ENCODE peak calls at places on chromosomes 12 and 14, in four cellular contexts. One of them, this sample, is unnamed.

GRCh38 chr12:109604132-109604585 is 30.6 kb downstream of the MVK start:
- DNase-seq in naive thymus-derived CD4-positive, alpha-beta T cell: no peak
- DNase-seq in lower lobe of right lung: no peak
- DNase-seq in A549: no peak
- DNase-seq in this sample: peak; percentile 38

GRCh38 chr12:55126106-55126505 is at the start of gene OR9K2:
- DNase-seq in lower lobe of right lung: no peak
- DNase-seq in naive thymus-derived CD4-positive, alpha-beta T cell: no peak
- DNase-seq in A549: no peak
- DNase-seq in this sample: no peak

GRCh38 chr14:81303258-81303935 is 82.6 kb upstream of the GTF2A1 start:
- DNase-seq in naive thymus-derived CD4-positive, alpha-beta T cell: no peak
- DNase-seq in lower lobe of right lung: peak; percentile 68
- DNase-seq in A549: no peak
- DNase-seq in this sample: peak; percentile 91

GRCh38 chr14:40164083-40164482 is 731.9 kb upstream of the FBXO33 start:
- DNase-seq in A549: no peak
- DNase-seq in naive thymus-derived CD4-positive, alpha-beta T cell: no peak
- DNase-seq in lower lobe of right lung: no peak
- DNase-seq in this sample: peak; percentile 2

GRCh38 chr12:31482816-31483215 is 108.1 kb downstream of the DENND5B start:
- DNase-seq in lower lobe of right lung: no peak
- DNase-seq in naive thymus-derived CD4-positive, alpha-beta T cell: no peak
- DNase-seq in A549: no peak
- DNase-seq in this sample: no peak

GRCh38 chr12:25071366-25071765 is 122.5 kb upstream of the BCAT1 start:
- DNase-seq in naive thymus-derived CD4-positive, alpha-beta T cell: no peak
- DNase-seq in A549: no peak
- DNase-seq in lower lobe of right lung: no peak
- DNase-seq in this sample: no peak

GRCh38 chr12:123160801-123161487 is 10.1 kb upstream of the PITPNM2 start:
- DNase-seq in naive thymus-derived CD4-positive, alpha-beta T cell: no peak
- DNase-seq in lower lobe of right lung: no peak
- DNase-seq in A549: no peak
- DNase-seq in this sample: no peak

GRCh38 chr14:79352026-79352425 is 859.3 kb downstream of the DIO2 start:
- DNase-seq in lower lobe of right lung: no peak
- DNase-seq in naive thymus-derived CD4-positive, alpha-beta T cell: no peak
- DNase-seq in A549: no peak
- DNase-seq in this sample: peak; percentile 70

GRCh38 chr12:21828779-21829178 is 54.3 kb upstream of the KCNJ8 start:
- DNase-seq in naive thymus-derived CD4-positive, alpha-beta T cell: no peak
- DNase-seq in lower lobe of right lung: no peak
- DNase-seq in A549: no peak
- DNase-seq in this sample: peak; percentile 26

GRCh38 chr12:50928392-50928791 is 24.0 kb upstream of the HIGD1C start:
- DNase-seq in A549: no peak
- DNase-seq in lower lobe of right lung: no peak
- DNase-seq in naive thymus-derived CD4-positive, alpha-beta T cell: no peak
- DNase-seq in this sample: no peak

GRCh38 chr12:50926415-50926814 is 25.9 kb upstream of the HIGD1C start:
- DNase-seq in naive thymus-derived CD4-positive, alpha-beta T cell: no peak
- DNase-seq in lower lobe of right lung: no peak
- DNase-seq in A549: no peak
- DNase-seq in this sample: no peak

GRCh38 chr12:50925920-50926319 is 26.4 kb upstream of the HIGD1C start:
- DNase-seq in naive thymus-derived CD4-positive, alpha-beta T cell: no peak
- DNase-seq in A549: no peak
- DNase-seq in lower lobe of right lung: no peak
- DNase-seq in this sample: no peak

GRCh38 chr12:50927766-50928224 is 24.5 kb upstream of the HIGD1C start:
- DNase-seq in A549: no peak
- DNase-seq in lower lobe of right lung: no peak
- DNase-seq in naive thymus-derived CD4-positive, alpha-beta T cell: no peak
- DNase-seq in this sample: no peak

DNA sequence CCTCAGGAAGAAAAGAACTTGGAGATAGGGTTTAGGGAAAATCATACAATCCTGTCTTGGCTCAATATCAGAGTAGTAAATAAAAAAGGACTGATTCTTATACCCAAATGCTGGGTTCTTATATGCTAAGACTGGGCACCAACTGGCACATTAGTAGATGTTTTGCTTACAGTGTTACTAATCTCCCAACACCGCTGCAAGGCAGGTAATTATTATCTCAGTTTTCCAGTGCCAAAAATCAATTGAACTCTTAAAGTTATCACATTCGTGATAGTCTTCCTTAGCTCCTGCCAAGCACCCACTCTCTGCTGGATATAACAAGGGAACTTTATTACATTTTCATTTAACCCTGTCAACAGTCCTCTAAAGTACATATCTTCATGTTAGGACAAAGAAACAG is 25.0 kb upstream of the HIGD1C start:
- DNase-seq in A549: no peak
- DNase-seq in naive thymus-derived CD4-positive, alpha-beta T cell: no peak
- DNase-seq in lower lobe of right lung: no peak
- DNase-seq in this sample: no peak
- H3K4me1 ChIP-seq in A549: peaks cover 8% of the 10 kb centered on the region
- H3K4me1 ChIP-seq in naive thymus-derived CD4-positive, alpha-beta T cell: peaks cover 9% of the 10 kb centered on the region
- H3K4me1 ChIP-seq in lower lobe of right lung: peaks cover 63% of the 10 kb centered on the region
- H3K4me1 ChIP-seq in this sample: peaks cover 22% of the 10 kb centered on the region

GRCh38 chr12:52122904-52123303 is 43.4 kb downstream of the SMIM41 start:
- DNase-seq in naive thymus-derived CD4-positive, alpha-beta T cell: no peak
- DNase-seq in lower lobe of right lung: no peak
- DNase-seq in A549: peak; percentile 0
- DNase-seq in this sample: no peak
- H3K4me1 ChIP-seq in naive thymus-derived CD4-positive, alpha-beta T cell: no peaks in the 10 kb centered on the region
- H3K4me1 ChIP-seq in lower lobe of right lung: peaks cover 35% of the 10 kb centered on the region
- H3K4me1 ChIP-seq in A549: peaks cover 5% of the 10 kb centered on the region
- H3K4me1 ChIP-seq in this sample: peaks cover 19% of the 10 kb centered on the region

DNA sequence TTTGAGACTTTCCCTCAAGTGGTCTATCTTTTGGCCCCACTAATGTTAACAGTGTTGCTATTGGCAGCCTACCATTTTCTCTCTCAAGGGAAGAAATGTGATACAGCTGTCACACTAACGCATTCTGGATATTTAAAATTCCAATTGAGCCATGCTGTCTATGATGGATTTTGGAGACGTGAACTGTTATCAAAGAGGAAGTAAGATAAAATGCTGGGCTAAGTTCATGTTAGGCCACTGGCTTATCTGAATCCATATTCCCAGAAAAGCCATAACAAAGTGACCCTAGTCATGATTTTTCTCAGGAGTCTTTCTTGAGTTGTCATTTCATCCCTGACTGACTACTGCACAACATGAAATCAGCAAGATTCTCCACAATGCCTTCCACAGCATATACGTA is 200.2 kb downstream of the PHLDA1 start:
- DNase-seq in lower lobe of right lung: no peak
- DNase-seq in A549: no peak
- DNase-seq in naive thymus-derived CD4-positive, alpha-beta T cell: no peak
- DNase-seq in this sample: no peak
- H3K4me1 ChIP-seq in lower lobe of right lung: no peaks in the 10 kb centered on the region
- H3K4me1 ChIP-seq in A549: no peaks in the 10 kb centered on the region
- H3K4me1 ChIP-seq in naive thymus-derived CD4-positive, alpha-beta T cell: no peaks in the 10 kb centered on the region
- H3K4me1 ChIP-seq in this sample: peaks cover 11% of the 10 kb centered on the region

GRCh38 chr12:42187799-42188198 is 43.1 kb upstream of the GXYLT1 start:
- DNase-seq in A549: no peak
- DNase-seq in naive thymus-derived CD4-positive, alpha-beta T cell: no peak
- DNase-seq in lower lobe of right lung: no peak
- DNase-seq in this sample: no peak
- H3K4me1 ChIP-seq in A549: peaks cover 43% of the 10 kb centered on the region
- H3K4me1 ChIP-seq in naive thymus-derived CD4-positive, alpha-beta T cell: no peaks in the 10 kb centered on the region
- H3K4me1 ChIP-seq in lower lobe of right lung: no peaks in the 10 kb centered on the region
- H3K4me1 ChIP-seq in this sample: peaks cover 6% of the 10 kb centered on the region

GRCh38 chr12:27615331-27615891 is 80.8 kb upstream of the REP15 start:
- DNase-seq in A549: no peak
- DNase-seq in naive thymus-derived CD4-positive, alpha-beta T cell: no peak
- DNase-seq in lower lobe of right lung: no peak
- DNase-seq in this sample: peak; percentile 74
- H3K4me1 ChIP-seq in A549: peaks cover 68% of the 10 kb centered on the region
- H3K4me1 ChIP-seq in naive thymus-derived CD4-positive, alpha-beta T cell: no peaks in the 10 kb centered on the region
- H3K4me1 ChIP-seq in lower lobe of right lung: peaks cover 29% of the 10 kb centered on the region
- H3K4me1 ChIP-seq in this sample: peaks cover 66% of the 10 kb centered on the region

GRCh38 chr14:68255697-68256178 is 436.2 kb downstream of the RAD51B start:
- DNase-seq in naive thymus-derived CD4-positive, alpha-beta T cell: no peak
- DNase-seq in A549: no peak
- DNase-seq in lower lobe of right lung: no peak
- DNase-seq in this sample: no peak
- H3K4me1 ChIP-seq in naive thymus-derived CD4-positive, alpha-beta T cell: peaks cover 53% of the 10 kb centered on the region
- H3K4me1 ChIP-seq in A549: peaks cover 46% of the 10 kb centered on the region
- H3K4me1 ChIP-seq in lower lobe of right lung: peaks cover 17% of the 10 kb centered on the region
- H3K4me1 ChIP-seq in this sample: peaks cover 19% of the 10 kb centered on the region

DNA sequence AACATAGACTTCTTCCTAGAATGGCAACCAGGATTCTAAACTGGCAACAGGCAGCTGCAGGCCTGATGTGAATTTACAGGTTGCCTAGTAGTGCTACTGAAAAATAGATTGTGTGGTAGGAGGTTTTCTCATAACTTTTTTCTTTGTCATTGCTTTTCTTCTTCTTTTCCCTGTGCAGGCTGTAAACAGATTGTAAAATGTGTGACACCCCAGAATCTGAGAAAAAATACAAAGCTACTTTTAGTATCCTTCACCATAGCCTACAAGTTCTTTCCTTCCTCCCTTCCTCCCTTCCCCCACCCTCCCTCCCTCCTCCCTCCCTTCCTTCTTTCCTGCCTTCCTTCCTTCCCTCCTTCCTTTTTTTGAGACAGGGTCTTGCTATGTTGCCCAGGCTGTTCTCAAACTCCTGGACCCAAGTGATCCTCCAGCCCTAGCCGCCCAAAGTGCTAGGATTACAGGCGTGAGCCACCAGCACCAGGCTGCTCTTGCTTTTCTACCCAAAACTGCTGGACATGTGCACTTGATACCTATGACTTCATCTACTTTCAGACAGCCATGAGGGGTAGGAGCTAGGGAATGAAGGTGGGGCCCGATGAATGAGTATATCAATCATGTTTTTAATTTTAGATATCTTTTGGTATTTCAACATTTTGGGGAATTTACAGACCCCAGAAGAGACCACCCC is 114.2 kb upstream of the EEA1 start:
- DNase-seq in A549: no peak
- DNase-seq in lower lobe of right lung: no peak
- DNase-seq in naive thymus-derived CD4-positive, alpha-beta T cell: no peak
- DNase-seq in this sample: no peak
- H3K4me1 ChIP-seq in A549: no peaks in the 10 kb centered on the region
- H3K4me1 ChIP-seq in lower lobe of right lung: no peaks in the 10 kb centered on the region
- H3K4me1 ChIP-seq in naive thymus-derived CD4-positive, alpha-beta T cell: no peaks in the 10 kb centered on the region
- H3K4me1 ChIP-seq in this sample: peaks cover 57% of the 10 kb centered on the region

GRCh38 chr14:95507174-95507573 is 9.3 kb downstream of the SYNE3 start:
- DNase-seq in lower lobe of right lung: peak; percentile 66
- DNase-seq in A549: no peak
- DNase-seq in naive thymus-derived CD4-positive, alpha-beta T cell: no peak
- DNase-seq in this sample: no peak
- H3K4me1 ChIP-seq in lower lobe of right lung: peaks cover 49% of the 10 kb centered on the region
- H3K4me1 ChIP-seq in A549: no peaks in the 10 kb centered on the region
- H3K4me1 ChIP-seq in naive thymus-derived CD4-positive, alpha-beta T cell: peaks cover 11% of the 10 kb centered on the region
- H3K4me1 ChIP-seq in this sample: peaks cover 19% of the 10 kb centered on the region

GRCh38 chr14:91366749-91367148 is 50.9 kb downstream of the CCDC88C start:
- DNase-seq in naive thymus-derived CD4-positive, alpha-beta T cell: no peak
- DNase-seq in A549: no peak
- DNase-seq in lower lobe of right lung: no peak
- DNase-seq in this sample: no peak
- H3K4me1 ChIP-seq in naive thymus-derived CD4-positive, alpha-beta T cell: peaks cover 80% of the 10 kb centered on the region
- H3K4me1 ChIP-seq in A549: no peaks in the 10 kb centered on the region
- H3K4me1 ChIP-seq in lower lobe of right lung: peaks cover 83% of the 10 kb centered on the region
- H3K4me1 ChIP-seq in this sample: no peaks in the 10 kb centered on the region

GRCh38 chr14:89307409-89307808 is 109.6 kb downstream of the FOXN3 start:
- DNase-seq in A549: no peak
- DNase-seq in lower lobe of right lung: no peak
- DNase-seq in naive thymus-derived CD4-positive, alpha-beta T cell: no peak
- DNase-seq in this sample: no peak

GRCh38 chr14:89309670-89310177 is 107.3 kb downstream of the FOXN3 start:
- DNase-seq in lower lobe of right lung: no peak
- DNase-seq in A549: no peak
- DNase-seq in naive thymus-derived CD4-positive, alpha-beta T cell: no peak
- DNase-seq in this sample: no peak

GRCh38 chr14:89308232-89308959 is 108.6 kb downstream of the FOXN3 start:
- DNase-seq in lower lobe of right lung: no peak
- DNase-seq in A549: no peak
- DNase-seq in naive thymus-derived CD4-positive, alpha-beta T cell: no peak
- DNase-seq in this sample: peak; percentile 8

GRCh38 chr14:89312937-89313336 is 104.1 kb downstream of the FOXN3 start:
- DNase-seq in naive thymus-derived CD4-positive, alpha-beta T cell: no peak
- DNase-seq in lower lobe of right lung: no peak
- DNase-seq in A549: no peak
- DNase-seq in this sample: no peak

DNA sequence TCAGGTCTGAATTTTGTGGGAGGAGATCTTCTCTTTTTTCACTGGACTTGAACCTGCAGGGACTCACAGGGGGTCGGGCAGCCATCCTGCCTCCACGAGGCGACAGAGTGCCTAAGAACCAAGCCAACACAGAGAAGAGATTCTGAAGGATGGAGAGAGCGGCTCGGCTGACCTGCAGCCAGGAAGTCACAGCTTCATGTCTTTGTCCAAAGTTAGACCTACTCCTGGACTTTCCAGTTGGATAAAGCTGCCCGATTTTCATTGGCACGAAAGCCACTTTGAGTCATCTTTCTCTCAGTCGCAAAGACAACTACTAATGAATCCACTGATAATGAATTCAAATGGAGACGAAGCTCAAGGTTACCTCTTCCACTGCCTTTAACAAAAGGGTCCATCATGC is 106.8 kb downstream of the FOXN3 start:
- DNase-seq in lower lobe of right lung: no peak
- DNase-seq in A549: no peak
- DNase-seq in naive thymus-derived CD4-positive, alpha-beta T cell: no peak
- DNase-seq in this sample: no peak
- H3K4me1 ChIP-seq in lower lobe of right lung: peaks cover 18% of the 10 kb centered on the region
- H3K4me1 ChIP-seq in A549: no peaks in the 10 kb centered on the region
- H3K4me1 ChIP-seq in naive thymus-derived CD4-positive, alpha-beta T cell: peaks cover 6% of the 10 kb centered on the region
- H3K4me1 ChIP-seq in this sample: no peaks in the 10 kb centered on the region